ENCODE peak calls at places on chromosomes 4 and X, in seven cellular contexts. F is hepatocyte, R is right cardiac atrium, D is left lung, M is neuronal stem cell, B is Karpas-422, S is heart left ventricle. U is an unnamed sample.

GRCh38 chr4:105555409-105555808 is 3.0 kb downstream of the ARHGEF38 start:
- DNase-seq in F (no peak), R (no peak), D (no peak), M (no peak), B (no peak), S (no peak), U (no peak)

GRCh38 chrX:70332600-70332999 is 42.7 kb downstream of the KIF4A start:
- DNase-seq in F (no peak), R (no peak), D (no peak), M (no peak), B (no peak), S (no peak), U (no peak)

GRCh38 chrX:43644124-43644701 is 11.9 kb upstream of the MAOA start:
- DNase-seq in F (peak; percentile 58), R (no peak), D (no peak), M (no peak), B (no peak), S (no peak), U (no peak)

GRCh38 chrX:18434896-18435295 is 9.5 kb downstream of the CDKL5 start:
- DNase-seq in F (no peak), R (no peak), D (no peak), M (no peak), B (no peak), S (no peak), U (no peak)

GRCh38 chrX:75156537-75156945 is 458 bp upstream of the ABCB7 start:
- DNase-seq in F (peak; percentile 8), R (no peak), D (no peak), M (no peak), B (peak; percentile 55), S (no peak), U (no peak)

GRCh38 chr4:90190510-90190909 is 63.3 kb downstream of the CCSER1 start:
- DNase-seq in F (no peak), R (no peak), D (no peak), M (no peak), B (no peak), S (no peak), U (no peak)

GRCh38 chr4:101977096-101977495 is 186.6 kb downstream of the BANK1 start:
- DNase-seq in F (peak; percentile 70), R (peak; percentile 29), D (no peak), M (no peak), B (no peak), S (no peak), U (no peak)

GRCh38 chrX:39728025-39728424 is 369.7 kb downstream of the BCOR start:
- DNase-seq in F (peak; percentile 51), R (no peak), D (no peak), M (no peak), B (no peak), S (no peak), U (peak; percentile 61)

GRCh38 chr4:87543835-87544461 is 14.8 kb upstream of the SPARCL1 start:
- DNase-seq in F (peak; percentile 61), R (peak; percentile 50), D (no peak), M (no peak), B (peak; percentile 52), S (no peak), U (no peak)

GRCh38 chr4:3483471-3483921 is 20.4 kb downstream of the DOK7 start:
- DNase-seq in F (no peak), R (peak; percentile 87), D (peak; percentile 74), M (no peak), B (no peak), S (peak; percentile 86), U (peak; percentile 97)

GRCh38 chr4:150402968-150403367 is 179.0 kb upstream of the MAB21L2 start:
- DNase-seq in F (peak; percentile 45), R (peak; percentile 51), D (no peak), M (no peak), B (peak; percentile 99), S (peak; percentile 68), U (no peak)

DNA sequence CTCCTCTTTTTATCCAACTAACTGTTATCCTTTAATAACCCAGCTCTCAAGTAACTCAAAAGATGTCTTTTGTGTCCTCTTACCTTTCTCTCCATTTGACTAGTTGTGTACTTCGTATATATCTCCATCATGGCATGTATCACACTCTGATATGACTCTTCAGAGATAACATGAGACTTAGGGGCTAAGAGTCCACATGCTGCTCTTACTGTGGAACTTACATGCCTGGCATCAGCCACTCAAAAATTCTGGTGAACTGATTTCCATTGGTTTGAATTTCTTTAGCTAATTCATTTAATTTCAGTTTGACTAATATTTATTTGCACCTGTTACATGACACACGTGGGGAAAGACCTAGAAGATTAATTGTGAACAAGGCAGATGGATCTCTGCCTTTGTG is 317.3 kb downstream of the HS3ST1 start:
- DNase-seq in F (no peak), R (no peak), D (no peak), M (no peak), B (no peak), S (no peak), U (no peak)
- H3K4me1 ChIP-seq in F (peaks cover 4% of the 10 kb centered on the region), R (no peaks in the 10 kb centered on the region), D (no peaks in the 10 kb centered on the region), M (no peaks in the 10 kb centered on the region), B (no peaks in the 10 kb centered on the region), S (no peaks in the 10 kb centered on the region), U (no peaks in the 10 kb centered on the region)

GRCh38 chrX:33175201-33175600 is 36.1 kb downstream of the DMD start:
- DNase-seq in F (no peak), R (no peak), D (no peak), M (no peak), B (no peak), S (no peak), U (no peak)
- H3K4me1 ChIP-seq in F (no peaks in the 10 kb centered on the region), R (no peaks in the 10 kb centered on the region), D (no peaks in the 10 kb centered on the region), M (no peaks in the 10 kb centered on the region), B (peaks cover 84% of the 10 kb centered on the region), S (peaks cover 5% of the 10 kb centered on the region), U (no peaks in the 10 kb centered on the region)

GRCh38 chr4:100063355-100063754 is 113.3 kb upstream of the H2AZ1 start:
- DNase-seq in F (no peak), R (no peak), D (no peak), M (no peak), B (peak; percentile 45), S (no peak), U (no peak)
- H3K4me1 ChIP-seq in F (no peaks in the 10 kb centered on the region), R (no peaks in the 10 kb centered on the region), D (no peaks in the 10 kb centered on the region), M (no peaks in the 10 kb centered on the region), B (peaks cover 16% of the 10 kb centered on the region), S (no peaks in the 10 kb centered on the region), U (no peaks in the 10 kb centered on the region)

GRCh38 chr4:144715230-144715629 is 69.3 kb downstream of the HHIP start:
- DNase-seq in F (no peak), R (no peak), D (no peak), M (no peak), B (peak; percentile 44), S (no peak), U (no peak)
- H3K4me1 ChIP-seq in F (no peaks in the 10 kb centered on the region), R (no peaks in the 10 kb centered on the region), D (no peaks in the 10 kb centered on the region), M (no peaks in the 10 kb centered on the region), B (no peaks in the 10 kb centered on the region), S (no peaks in the 10 kb centered on the region), U (no peaks in the 10 kb centered on the region)

DNA sequence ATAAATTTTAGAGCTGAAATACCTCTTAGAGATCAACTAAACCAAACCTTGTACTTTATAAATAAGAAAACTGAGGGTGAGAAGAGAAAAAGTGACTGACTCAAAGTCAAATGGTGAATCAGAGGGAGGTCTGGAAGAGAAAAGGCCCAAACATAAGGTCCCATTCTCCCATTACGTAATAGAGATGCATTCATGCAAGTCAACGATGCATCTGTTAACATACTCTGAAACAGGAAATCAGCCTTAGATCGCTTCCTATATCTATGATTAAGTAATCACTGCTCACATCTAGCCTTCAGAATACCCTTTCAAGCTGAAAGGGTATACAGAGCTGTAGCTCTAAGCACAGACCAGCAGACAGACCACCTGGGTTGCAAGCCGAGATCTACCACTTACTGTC is 6.5 kb downstream of the RNF150 start:
- DNase-seq in F (no peak), R (no peak), D (no peak), M (no peak), B (no peak), S (no peak), U (no peak)
- H3K4me1 ChIP-seq in F (no peaks in the 10 kb centered on the region), R (peaks cover 5% of the 10 kb centered on the region), D (no peaks in the 10 kb centered on the region), M (peaks cover 8% of the 10 kb centered on the region), B (no peaks in the 10 kb centered on the region), S (peaks cover 22% of the 10 kb centered on the region), U (no peaks in the 10 kb centered on the region)

GRCh38 chr4:123343400-123344060 is 53.1 kb upstream of the SPRY1 start:
- DNase-seq in F (no peak), R (no peak), D (no peak), M (no peak), B (no peak), S (no peak), U (no peak)
- H3K4me1 ChIP-seq in F (peaks cover 15% of the 10 kb centered on the region), R (peaks cover 3% of the 10 kb centered on the region), D (no peaks in the 10 kb centered on the region), M (peaks cover 14% of the 10 kb centered on the region), B (no peaks in the 10 kb centered on the region), S (peaks cover 26% of the 10 kb centered on the region), U (no peaks in the 10 kb centered on the region)